ENCODE peak calls at places on chromosome 13, in eight cellular contexts. N, Z, E, G, Y, U, M and C are unnamed samples.

GRCh38 chr13:47220453-47221150 is 323.7 kb upstream of the HTR2A start:
- DNase-seq in M (no peak), G (no peak), Z (no peak), E (no peak), N (no peak), U (no peak), Y (no peak), C (no peak)

GRCh38 chr13:42591602-42592001 is 17.6 kb downstream of the TNFSF11 start:
- DNase-seq in Z (no peak), G (no peak), Y (no peak), N (no peak), U (no peak), E (no peak), M (no peak), C (no peak)

GRCh38 chr13:102599451-102600012 is 2.7 kb downstream of the TPP2 start:
- DNase-seq in M (peak), E (no peak), N (no peak), Z (no peak), U (no peak), G (no peak), Y (no peak), C (no peak)

GRCh38 chr13:48125794-48126228 is 30.9 kb upstream of the MED4 start:
- DNase-seq in N (no peak), Z (no peak), Y (no peak), G (no peak), E (peak), M (no peak), U (no peak), C (no peak)

GRCh38 chr13:44471686-44472085 is 98.1 kb downstream of the SERP2 start:
- DNase-seq in G (no peak), Y (no peak), E (peak), U (no peak), N (no peak), M (no peak), Z (no peak), C (no peak)

GRCh38 chr13:60412909-60413616 is 16.0 kb downstream of the TDRD3 start:
- DNase-seq in E (no peak), Z (no peak), U (no peak), M (no peak), G (no peak), Y (no peak), N (no peak), C (no peak)

GRCh38 chr13:20689291-20689690 is 14.2 kb upstream of the IL17D start:
- DNase-seq in Y (no peak), G (no peak), E (no peak), U (no peak), M (no peak), Z (no peak), N (no peak), C (no peak)

GRCh38 chr13:40063278-40063698 is 407.8 kb downstream of the COG6 start:
- DNase-seq in M (no peak), N (no peak), Z (no peak), Y (no peak), U (no peak), E (no peak), G (no peak), C (peak)

GRCh38 chr13:98746968-98747367 is 5.5 kb downstream of the SLC15A1 start:
- DNase-seq in N (no peak), M (no peak), U (no peak), G (no peak), E (peak), Y (no peak), Z (no peak), C (no peak)

GRCh38 chr13:113288880-113289279 is 8.2 kb upstream of the LAMP1 start:
- DNase-seq in U (no peak), G (no peak), Z (no peak), N (no peak), E (no peak), Y (no peak), M (no peak), C (no peak)

GRCh38 chr13:29743229-29743786 is 107.1 kb downstream of the UBL3 start:
- DNase-seq in U (no peak), Y (no peak), E (peak), G (no peak), Z (no peak), M (no peak), N (no peak), C (no peak)

GRCh38 chr13:64274481-64275217 is 2859.0 kb upstream of the PCDH20 start:
- DNase-seq in G (no peak), M (no peak), E (no peak), U (no peak), N (no peak), Z (no peak), Y (no peak), C (no peak)

GRCh38 chr13:105611424-105611823 is 924.0 kb downstream of the EFNB2 start:
- DNase-seq in M (no peak), U (no peak), E (no peak), Y (no peak), N (no peak), Z (no peak), G (no peak), C (no peak)

GRCh38 chr13:71218960-71219359 is 648.0 kb downstream of the DACH1 start:
- DNase-seq in E (no peak), U (no peak), N (no peak), M (no peak), Y (no peak), Z (no peak), G (peak), C (no peak)

GRCh38 chr13:106455777-106456176 is 79.7 kb downstream of the EFNB2 start:
- DNase-seq in Z (no peak), U (no peak), G (no peak), M (no peak), Y (no peak), E (no peak), N (no peak), C (no peak)

GRCh38 chr13:79830945-79831344 is 350.0 kb downstream of the NDFIP2 start:
- DNase-seq in Y (no peak), N (no peak), Z (no peak), G (no peak), M (no peak), E (no peak), U (no peak), C (no peak)

GRCh38 chr13:23609414-23610186 is 39.4 kb downstream of the TNFRSF19 start:
- DNase-seq in E (peak), M (no peak), N (no peak), G (no peak), Y (no peak), U (no peak), Z (no peak), C (no peak)